ENCODE peak calls at places on chromosome 18, in ten cellular contexts. M, C, O, Q, D, E, N, J, F and K are unnamed samples.

GRCh38 chr18:10928971-10929373 is 220.4 kb downstream of the PIEZO2 start:
- DNase-seq in D (peak; percentile 27), E (no peak), N (no peak), M (no peak), Q (no peak), O (no peak), J (peak; percentile 53), F (no peak), C (no peak), K (no peak)

GRCh38 chr18:75317300-75317699 is 106.7 kb downstream of the TSHZ1 start:
- DNase-seq in J (no peak), O (no peak), D (no peak), C (no peak), N (no peak), M (no peak), F (no peak), E (no peak), Q (no peak), K (no peak)

GRCh38 chr18:22800551-22800951 is 132.6 kb upstream of the RBBP8 start:
- DNase-seq in E (peak; percentile 25), M (no peak), O (no peak), N (no peak), C (no peak), Q (no peak), D (no peak), J (no peak), F (peak; percentile 70), K (no peak)

GRCh38 chr18:6200375-6200774 is 214.3 kb downstream of the L3MBTL4 start:
- DNase-seq in M (no peak), O (no peak), E (no peak), C (no peak), D (no peak), F (no peak), J (no peak), Q (no peak), N (no peak), K (no peak)

GRCh38 chr18:6406910-6407470 is 7.7 kb downstream of the L3MBTL4 start:
- DNase-seq in E (no peak), N (no peak), M (no peak), Q (no peak), C (no peak), F (no peak), D (peak; percentile 83), J (peak; percentile 71), O (no peak), K (peak; percentile 45)

GRCh38 chr18:79581406-79581805 is 98.2 kb upstream of the CTDP1 start:
- DNase-seq in J (no peak), E (no peak), M (no peak), Q (no peak), N (peak; percentile 47), C (peak; percentile 4), F (peak; percentile 28), O (no peak), D (no peak), K (no peak)

GRCh38 chr18:8901019-8901418 is 195.7 kb downstream of the MTCL1 start:
- DNase-seq in E (no peak), J (no peak), C (no peak), O (no peak), F (no peak), Q (no peak), M (no peak), D (no peak), N (no peak), K (no peak)

GRCh38 chr18:3594760-3595241 is 144.8 kb downstream of the TGIF1 start:
- DNase-seq in D (peak; percentile 60), M (no peak), N (no peak), C (no peak), Q (peak; percentile 26), E (no peak), J (peak; percentile 76), F (no peak), O (peak; percentile 91), K (no peak)

GRCh38 chr18:31634331-31634713 is 42.6 kb downstream of the TTR start:
- DNase-seq in J (no peak), E (no peak), C (no peak), M (no peak), D (no peak), Q (no peak), F (no peak), O (no peak), N (no peak), K (no peak)

GRCh38 chr18:8756571-8756970 is 51.2 kb downstream of the MTCL1 start:
- DNase-seq in E (no peak), M (no peak), J (no peak), N (no peak), O (no peak), F (no peak), Q (no peak), C (no peak), D (no peak), K (no peak)

GRCh38 chr18:51290864-51291263 is 93.4 kb upstream of the MEX3C start:
- DNase-seq in N (no peak), C (no peak), Q (no peak), D (no peak), F (no peak), M (no peak), J (peak; percentile 17), E (no peak), O (no peak), K (no peak)

GRCh38 chr18:13425357-13426095 is 207.0 kb downstream of the LDLRAD4 start:
- DNase-seq in D (peak; percentile 25), O (no peak), M (no peak), F (peak; percentile 54), N (no peak), E (no peak), C (no peak), J (no peak), Q (no peak), K (no peak)

GRCh38 chr18:23341383-23341782 is 111.7 kb upstream of the RIOK3 start:
- DNase-seq in O (no peak), N (no peak), F (no peak), J (no peak), M (no peak), Q (no peak), E (no peak), C (no peak), D (no peak), K (no peak)